ENCODE peak calls at places on chromosomes 13 and 19, in eight cellular contexts. One of them, this sample, is unnamed.

GRCh38 chr19:30690935-30691505 is 318.8 kb downstream of the ZNF536 start:
- DNase-seq in AG09309: no peak
- DNase-seq in tibial nerve: no peak
- DNase-seq in left lung: no peak
- DNase-seq in CD8-positive, alpha-beta T cell: no peak
- DNase-seq in pancreas: no peak
- DNase-seq in mucosa of descending colon: no peak
- DNase-seq in fibroblast of lung: no peak
- DNase-seq in this sample: no peak

GRCh38 chr19:55115446-55116065 is 1.9 kb downstream of the PPP1R12C start:
- DNase-seq in CD8-positive, alpha-beta T cell: no peak
- DNase-seq in fibroblast of lung: peak
- DNase-seq in tibial nerve: no peak
- DNase-seq in left lung: no peak
- DNase-seq in pancreas: no peak
- DNase-seq in mucosa of descending colon: no peak
- DNase-seq in AG09309: no peak
- DNase-seq in this sample: no peak

GRCh38 chr13:99282264-99283231 is 24.4 kb upstream of the GPR18 start:
- DNase-seq in AG09309: no peak
- DNase-seq in fibroblast of lung: no peak
- DNase-seq in pancreas: no peak
- DNase-seq in left lung: no peak
- DNase-seq in tibial nerve: no peak
- DNase-seq in mucosa of descending colon: no peak
- DNase-seq in CD8-positive, alpha-beta T cell: no peak
- DNase-seq in this sample: no peak

GRCh38 chr13:112996671-112997091 is 27.7 kb downstream of the MCF2L start:
- DNase-seq in tibial nerve: no peak
- DNase-seq in fibroblast of lung: no peak
- DNase-seq in pancreas: no peak
- DNase-seq in AG09309: no peak
- DNase-seq in CD8-positive, alpha-beta T cell: no peak
- DNase-seq in mucosa of descending colon: peak
- DNase-seq in left lung: peak
- DNase-seq in this sample: no peak

GRCh38 chr19:33580645-33581037 is 41.1 kb upstream of the CHST8 start:
- DNase-seq in tibial nerve: no peak
- DNase-seq in pancreas: no peak
- DNase-seq in AG09309: no peak
- DNase-seq in left lung: no peak
- DNase-seq in mucosa of descending colon: no peak
- DNase-seq in fibroblast of lung: no peak
- DNase-seq in CD8-positive, alpha-beta T cell: no peak
- DNase-seq in this sample: no peak

GRCh38 chr13:101529419-101529818 is 76.9 kb downstream of the ITGBL1 start:
- DNase-seq in fibroblast of lung: peak
- DNase-seq in CD8-positive, alpha-beta T cell: no peak
- DNase-seq in tibial nerve: no peak
- DNase-seq in AG09309: peak
- DNase-seq in left lung: no peak
- DNase-seq in pancreas: no peak
- DNase-seq in mucosa of descending colon: no peak
- DNase-seq in this sample: peak

GRCh38 chr19:50952890-50953289 is at the start of gene KLK5:
- DNase-seq in tibial nerve: no peak
- DNase-seq in CD8-positive, alpha-beta T cell: no peak
- DNase-seq in mucosa of descending colon: no peak
- DNase-seq in left lung: no peak
- DNase-seq in pancreas: peak
- DNase-seq in AG09309: no peak
- DNase-seq in fibroblast of lung: no peak
- DNase-seq in this sample: no peak

GRCh38 chr19:28737021-28737525 is 475.9 kb downstream of the UQCRFS1 start:
- DNase-seq in left lung: no peak
- DNase-seq in mucosa of descending colon: peak
- DNase-seq in pancreas: no peak
- DNase-seq in tibial nerve: no peak
- DNase-seq in fibroblast of lung: peak
- DNase-seq in AG09309: peak
- DNase-seq in CD8-positive, alpha-beta T cell: no peak
- DNase-seq in this sample: peak

GRCh38 chr13:43080199-43080598 is 56.8 kb downstream of the DNAJC15 start:
- DNase-seq in left lung: no peak
- DNase-seq in AG09309: no peak
- DNase-seq in CD8-positive, alpha-beta T cell: no peak
- DNase-seq in fibroblast of lung: no peak
- DNase-seq in tibial nerve: no peak
- DNase-seq in pancreas: no peak
- DNase-seq in mucosa of descending colon: no peak
- DNase-seq in this sample: no peak
- H3K4me3 ChIP-seq in left lung: no peak
- H3K4me3 ChIP-seq in AG09309: no peak
- H3K4me3 ChIP-seq in CD8-positive, alpha-beta T cell: no peak
- H3K4me3 ChIP-seq in fibroblast of lung: no peak
- H3K4me3 ChIP-seq in tibial nerve: no peak
- H3K4me3 ChIP-seq in pancreas: no peak
- H3K4me3 ChIP-seq in mucosa of descending colon: no peak
- H3K4me3 ChIP-seq in this sample: no peak

DNA sequence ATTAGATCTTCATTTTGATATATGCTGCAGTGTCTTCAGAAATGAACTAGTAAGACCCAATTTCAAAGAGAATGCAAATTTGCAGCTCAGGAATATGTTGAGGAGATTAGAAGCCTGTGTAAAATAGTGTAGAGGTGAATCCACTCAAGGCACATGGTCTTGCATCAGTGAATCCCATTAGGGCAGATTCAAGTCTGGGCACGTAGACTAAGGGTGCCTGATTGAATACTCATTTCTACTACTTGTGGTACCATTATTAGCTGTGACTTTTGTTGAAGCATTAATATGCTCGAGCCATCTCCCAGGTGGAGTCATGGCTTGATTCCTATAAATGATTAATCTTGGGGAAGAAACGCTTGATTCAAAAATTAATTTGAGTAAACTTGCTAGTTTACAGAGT is 129.4 kb downstream of the AKAP11 start:
- DNase-seq in pancreas: no peak
- DNase-seq in left lung: no peak
- DNase-seq in mucosa of descending colon: no peak
- DNase-seq in fibroblast of lung: no peak
- DNase-seq in AG09309: no peak
- DNase-seq in CD8-positive, alpha-beta T cell: no peak
- DNase-seq in tibial nerve: no peak
- DNase-seq in this sample: no peak
- H3K4me3 ChIP-seq in pancreas: no peak
- H3K4me3 ChIP-seq in left lung: no peak
- H3K4me3 ChIP-seq in mucosa of descending colon: no peak
- H3K4me3 ChIP-seq in fibroblast of lung: no peak
- H3K4me3 ChIP-seq in AG09309: no peak
- H3K4me3 ChIP-seq in CD8-positive, alpha-beta T cell: no peak
- H3K4me3 ChIP-seq in tibial nerve: no peak
- H3K4me3 ChIP-seq in this sample: no peak

GRCh38 chr19:48799358-48800300 is 11.2 kb downstream of the BCAT2 start:
- DNase-seq in CD8-positive, alpha-beta T cell: no peak
- DNase-seq in pancreas: no peak
- DNase-seq in fibroblast of lung: no peak
- DNase-seq in AG09309: no peak
- DNase-seq in tibial nerve: no peak
- DNase-seq in left lung: peak
- DNase-seq in mucosa of descending colon: no peak
- DNase-seq in this sample: no peak
- H3K4me3 ChIP-seq in CD8-positive, alpha-beta T cell: no peak
- H3K4me3 ChIP-seq in pancreas: no peak
- H3K4me3 ChIP-seq in fibroblast of lung: no peak
- H3K4me3 ChIP-seq in AG09309: no peak
- H3K4me3 ChIP-seq in tibial nerve: no peak
- H3K4me3 ChIP-seq in left lung: no peak
- H3K4me3 ChIP-seq in mucosa of descending colon: no peak
- H3K4me3 ChIP-seq in this sample: no peak

GRCh38 chr13:29887030-29887557 is 36.7 kb upstream of the UBL3 start:
- DNase-seq in CD8-positive, alpha-beta T cell: no peak
- DNase-seq in AG09309: no peak
- DNase-seq in tibial nerve: no peak
- DNase-seq in left lung: no peak
- DNase-seq in fibroblast of lung: no peak
- DNase-seq in mucosa of descending colon: no peak
- DNase-seq in pancreas: no peak
- DNase-seq in this sample: no peak

GRCh38 chr13:29885967-29886366 is 35.5 kb upstream of the UBL3 start:
- DNase-seq in pancreas: no peak
- DNase-seq in tibial nerve: no peak
- DNase-seq in left lung: no peak
- DNase-seq in mucosa of descending colon: no peak
- DNase-seq in AG09309: no peak
- DNase-seq in CD8-positive, alpha-beta T cell: no peak
- DNase-seq in fibroblast of lung: no peak
- DNase-seq in this sample: no peak

GRCh38 chr13:29883941-29884518 is 33.6 kb upstream of the UBL3 start:
- DNase-seq in AG09309: no peak
- DNase-seq in tibial nerve: no peak
- DNase-seq in pancreas: no peak
- DNase-seq in fibroblast of lung: peak
- DNase-seq in left lung: no peak
- DNase-seq in mucosa of descending colon: no peak
- DNase-seq in CD8-positive, alpha-beta T cell: no peak
- DNase-seq in this sample: no peak

GRCh38 chr13:29886446-29886845 is 36.0 kb upstream of the UBL3 start:
- DNase-seq in pancreas: no peak
- DNase-seq in AG09309: no peak
- DNase-seq in mucosa of descending colon: no peak
- DNase-seq in left lung: no peak
- DNase-seq in CD8-positive, alpha-beta T cell: peak
- DNase-seq in tibial nerve: no peak
- DNase-seq in fibroblast of lung: no peak
- DNase-seq in this sample: no peak

DNA sequence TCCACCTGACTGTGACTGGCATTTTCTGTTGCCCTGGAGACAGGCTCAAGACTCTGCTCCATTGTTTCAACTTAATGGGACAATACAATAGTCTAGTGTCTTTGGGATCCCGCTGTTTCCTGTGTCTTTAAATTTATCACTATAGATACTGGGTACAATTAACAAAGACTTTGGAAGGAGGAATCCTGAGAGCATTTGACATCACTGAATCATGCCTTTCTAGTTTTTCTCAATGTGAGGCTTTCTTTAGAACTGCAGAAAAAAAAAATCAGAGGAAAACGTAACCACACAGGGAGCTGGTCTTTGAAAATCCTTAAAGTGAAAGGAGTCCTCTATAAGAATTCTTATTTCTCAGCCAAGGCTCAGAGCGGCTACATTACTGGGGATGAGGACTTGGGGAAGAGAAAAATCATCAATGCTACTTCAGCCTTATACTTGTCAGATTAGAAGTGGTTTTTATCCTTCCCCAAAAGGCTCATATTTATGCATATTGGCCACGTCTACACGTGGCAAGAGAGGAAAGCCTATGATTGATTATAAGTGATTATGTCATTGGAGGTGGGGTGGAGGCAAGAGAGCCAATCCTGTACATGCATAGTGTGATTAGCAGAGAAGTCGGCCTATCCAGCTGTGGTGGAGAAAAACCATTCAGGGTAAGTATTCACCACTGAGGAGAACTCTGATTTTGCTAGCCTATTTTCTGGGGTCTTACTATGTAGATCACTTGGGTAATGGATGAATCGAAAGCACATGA is 34.4 kb upstream of the UBL3 start:
- DNase-seq in AG09309: no peak
- DNase-seq in CD8-positive, alpha-beta T cell: no peak
- DNase-seq in tibial nerve: no peak
- DNase-seq in fibroblast of lung: peak
- DNase-seq in left lung: no peak
- DNase-seq in pancreas: no peak
- DNase-seq in mucosa of descending colon: no peak
- DNase-seq in this sample: no peak
- H3K4me3 ChIP-seq in AG09309: no peak
- H3K4me3 ChIP-seq in CD8-positive, alpha-beta T cell: no peak
- H3K4me3 ChIP-seq in tibial nerve: no peak
- H3K4me3 ChIP-seq in fibroblast of lung: no peak
- H3K4me3 ChIP-seq in left lung: no peak
- H3K4me3 ChIP-seq in pancreas: no peak
- H3K4me3 ChIP-seq in mucosa of descending colon: no peak
- H3K4me3 ChIP-seq in this sample: no peak

GRCh38 chr13:100473087-100473486 is 115.5 kb downstream of the GGACT start:
- DNase-seq in fibroblast of lung: no peak
- DNase-seq in tibial nerve: no peak
- DNase-seq in pancreas: no peak
- DNase-seq in left lung: no peak
- DNase-seq in CD8-positive, alpha-beta T cell: no peak
- DNase-seq in mucosa of descending colon: no peak
- DNase-seq in AG09309: no peak
- DNase-seq in this sample: no peak
- H3K4me3 ChIP-seq in fibroblast of lung: no peak
- H3K4me3 ChIP-seq in tibial nerve: no peak
- H3K4me3 ChIP-seq in pancreas: no peak
- H3K4me3 ChIP-seq in left lung: no peak
- H3K4me3 ChIP-seq in CD8-positive, alpha-beta T cell: no peak
- H3K4me3 ChIP-seq in mucosa of descending colon: no peak
- H3K4me3 ChIP-seq in AG09309: no peak
- H3K4me3 ChIP-seq in this sample: no peak

DNA sequence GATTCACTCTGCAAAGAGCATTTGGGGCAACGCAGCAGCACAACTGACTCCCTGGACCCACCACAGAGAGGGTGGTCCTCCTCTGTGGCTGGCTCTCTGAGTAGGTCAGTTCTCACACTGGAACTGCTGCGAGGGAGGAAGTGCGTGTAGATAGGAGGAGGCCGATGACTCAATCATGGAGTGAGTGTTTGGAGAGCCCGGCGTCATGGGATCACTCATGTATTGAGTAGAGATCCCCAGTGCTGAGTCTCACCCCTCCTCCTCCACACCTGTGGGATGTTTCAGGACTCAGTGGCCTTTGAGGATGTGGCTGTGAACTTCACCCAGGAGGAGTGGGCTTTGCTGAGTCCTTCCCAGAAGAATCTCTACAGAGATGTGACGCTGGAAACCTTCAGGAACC is 8.9 kb downstream of the ZNF101 start:
- DNase-seq in tibial nerve: no peak
- DNase-seq in mucosa of descending colon: no peak
- DNase-seq in CD8-positive, alpha-beta T cell: no peak
- DNase-seq in fibroblast of lung: no peak
- DNase-seq in pancreas: no peak
- DNase-seq in left lung: no peak
- DNase-seq in AG09309: no peak
- DNase-seq in this sample: no peak
- H3K4me3 ChIP-seq in tibial nerve: no peak
- H3K4me3 ChIP-seq in mucosa of descending colon: no peak
- H3K4me3 ChIP-seq in CD8-positive, alpha-beta T cell: peak
- H3K4me3 ChIP-seq in fibroblast of lung: no peak
- H3K4me3 ChIP-seq in pancreas: no peak
- H3K4me3 ChIP-seq in left lung: no peak
- H3K4me3 ChIP-seq in AG09309: no peak
- H3K4me3 ChIP-seq in this sample: no peak